ENCODE peak calls at places on chromosomes 1 and 21, in eight cellular contexts. J is heart left ventricle, M is right cardiac atrium, P is PC-9, C is AG04450, O is brain microvascular endothelial cell, B is psoas muscle, G is body of pancreas. D is an unnamed sample.

GRCh38 chr1:224339422-224340033 is 9.6 kb upstream of the NVL start:
- DNase-seq in G (no peak), B (no peak), O (no peak), C (no peak), P (no peak), J (no peak), M (no peak), D (no peak)

GRCh38 chr1:217067642-217068041 is 344.4 kb upstream of the ESRRG start:
- DNase-seq in O (no peak), G (no peak), C (no peak), B (no peak), J (no peak), P (no peak), M (no peak), D (no peak)

GRCh38 chr1:116498789-116499628 is 71.8 kb downstream of the CD58 start:
- DNase-seq in B (peak; percentile 60), C (no peak), O (peak; percentile 66), J (no peak), M (peak; percentile 71), P (peak; percentile 58), G (peak; percentile 66), D (peak; percentile 48)

GRCh38 chr1:184825571-184825970 is 70.9 kb upstream of the EDEM3 start:
- DNase-seq in M (no peak), O (no peak), J (no peak), C (no peak), P (no peak), G (no peak), B (no peak), D (no peak)

GRCh38 chr1:216904457-216904856 is 181.2 kb upstream of the ESRRG start:
- DNase-seq in O (no peak), G (no peak), C (no peak), J (no peak), M (no peak), P (no peak), B (no peak), D (no peak)

GRCh38 chr1:93980320-93980744 is 71.1 kb upstream of the GCLM start:
- DNase-seq in C (no peak), P (no peak), G (no peak), O (no peak), J (no peak), M (no peak), B (no peak), D (no peak)

GRCh38 chr1:29105822-29106221 is 17.9 kb downstream of the TMEM200B start:
- DNase-seq in M (no peak), O (peak; percentile 2), P (peak; percentile 68), G (no peak), B (no peak), C (no peak), J (no peak), D (no peak)

GRCh38 chr1:212981571-212982328 is 31.4 kb downstream of the VASH2 start:
- DNase-seq in B (peak; percentile 61), J (no peak), O (no peak), P (no peak), M (no peak), G (no peak), C (no peak), D (no peak)

GRCh38 chr1:65467536-65467935 is 47.1 kb downstream of the LEPR start:
- DNase-seq in M (no peak), G (peak; percentile 50), O (peak; percentile 63), B (no peak), J (no peak), P (peak; percentile 87), C (no peak), D (no peak)

GRCh38 chr21:24824209-24824608 is 783.1 kb downstream of the MRPL39 start:
- DNase-seq in B (no peak), G (no peak), P (no peak), O (no peak), C (no peak), M (no peak), J (no peak), D (no peak)

GRCh38 chr1:23459338-23459757 is 24.6 kb downstream of the ASAP3 start:
- DNase-seq in J (no peak), M (no peak), G (no peak), B (no peak), O (no peak), P (no peak), C (no peak), D (no peak)

GRCh38 chr1:55211456-55211855 is 3.7 kb downstream of the USP24 start:
- DNase-seq in C (no peak), O (no peak), M (no peak), P (no peak), J (no peak), G (no peak), B (no peak), D (no peak)

GRCh38 chr1:233127157-233127556 is 168.4 kb downstream of the PCNX2 start:
- DNase-seq in M (no peak), J (no peak), O (no peak), C (no peak), P (no peak), G (no peak), B (no peak), D (no peak)

GRCh38 chr1:8373547-8374270 is 55.8 kb downstream of the SLC45A1 start:
- DNase-seq in C (peak; percentile 69), P (no peak), G (peak; percentile 50), B (peak; percentile 87), J (no peak), O (peak; percentile 63), M (peak; percentile 88), D (peak; percentile 87)

GRCh38 chr1:197439708-197440107 is 171.7 kb downstream of the CRB1 start:
- DNase-seq in B (no peak), P (no peak), G (no peak), C (no peak), M (no peak), O (no peak), J (no peak), D (no peak)

GRCh38 chr1:97632075-97632474 is 288.8 kb downstream of the DPYD start:
- DNase-seq in J (no peak), P (no peak), G (no peak), B (no peak), M (no peak), C (peak; percentile 7), O (peak; percentile 57), D (no peak)

GRCh38 chr1:51861669-51862068 is 16.9 kb downstream of the NRDC start:
- DNase-seq in J (no peak), G (no peak), P (no peak), O (no peak), C (no peak), B (no peak), M (no peak), D (no peak)

GRCh38 chr1:64712049-64712448 is 32.8 kb upstream of the RAVER2 start:
- DNase-seq in J (no peak), P (no peak), O (no peak), G (no peak), C (no peak), B (no peak), M (no peak), D (no peak)

GRCh38 chr1:84061336-84061735 is 62.4 kb upstream of the TTLL7 start:
- DNase-seq in G (no peak), P (no peak), M (no peak), C (no peak), O (no peak), B (no peak), J (no peak), D (no peak)

GRCh38 chr1:923991-924618 is 382 bp downstream of the SAMD11 start:
- DNase-seq in J (no peak), P (no peak), B (no peak), M (no peak), O (no peak), C (no peak), G (no peak), D (no peak)
- H3K27me3 ChIP-seq in J (peaks cover 30% of the 10 kb centered on the region), P (peaks cover 34% of the 10 kb centered on the region), B (no peaks in the 10 kb centered on the region), M (no peaks in the 10 kb centered on the region), O (peaks cover 49% of the 10 kb centered on the region), C (peaks cover 7% of the 10 kb centered on the region), G (peaks cover 20% of the 10 kb centered on the region), D (peaks cover 92% of the 10 kb centered on the region)

GRCh38 chr1:37765937-37766664 is 1.2 kb upstream of the EPHA10 start:
- DNase-seq in J (no peak), M (no peak), P (no peak), B (no peak), O (no peak), G (no peak), C (no peak), D (no peak)
- H3K27me3 ChIP-seq in J (peaks cover 56% of the 10 kb centered on the region), M (no peaks in the 10 kb centered on the region), P (peaks cover 91% of the 10 kb centered on the region), B (peaks cover 2% of the 10 kb centered on the region), O (peaks cover 47% of the 10 kb centered on the region), G (peaks cover 32% of the 10 kb centered on the region), C (peaks cover 36% of the 10 kb centered on the region), D (peaks cover 65% of the 10 kb centered on the region)

GRCh38 chr1:22184892-22185612 is 42.2 kb upstream of the WNT4 start:
- DNase-seq in J (no peak), M (no peak), P (no peak), O (peak; percentile 4), G (peak; percentile 39), C (no peak), B (no peak), D (no peak)

GRCh38 chr1:22188436-22188835 is 45.5 kb upstream of the WNT4 start:
- DNase-seq in B (no peak), J (no peak), P (no peak), M (no peak), C (no peak), G (no peak), O (no peak), D (no peak)

GRCh38 chr1:22188914-22189313 is 46.0 kb upstream of the WNT4 start:
- DNase-seq in C (no peak), J (no peak), P (no peak), M (no peak), O (no peak), G (no peak), B (no peak), D (no peak)

GRCh38 chr1:22184454-22184853 is 41.6 kb upstream of the WNT4 start:
- DNase-seq in B (no peak), P (no peak), M (no peak), O (no peak), J (no peak), G (no peak), C (no peak), D (no peak)

DNA sequence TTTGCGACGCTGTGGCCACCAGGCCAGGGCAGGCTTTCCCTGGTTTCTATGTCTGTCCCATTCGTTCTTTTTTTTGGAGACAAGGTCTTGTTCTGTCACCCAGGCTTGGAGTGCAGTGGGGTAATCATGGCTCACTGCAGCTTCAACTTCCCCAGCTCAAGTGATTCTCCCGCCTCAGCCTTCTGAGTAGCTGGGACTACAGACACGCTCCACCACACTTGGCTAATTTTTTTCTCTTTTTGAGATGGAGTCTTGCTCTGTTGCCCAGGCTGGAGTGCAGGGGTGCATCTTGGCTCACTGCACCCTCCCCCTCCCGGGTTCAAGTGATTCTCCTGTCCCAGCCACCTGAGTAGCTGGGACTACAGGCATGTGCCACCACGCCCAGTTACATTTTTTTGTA is 43.4 kb upstream of the WNT4 start:
- DNase-seq in P (no peak), B (no peak), O (no peak), C (no peak), M (no peak), J (no peak), G (no peak), D (no peak)
- H3K27me3 ChIP-seq in P (no peaks in the 10 kb centered on the region), B (no peaks in the 10 kb centered on the region), O (peaks cover 6% of the 10 kb centered on the region), C (peaks cover 30% of the 10 kb centered on the region), M (no peaks in the 10 kb centered on the region), J (peaks cover 3% of the 10 kb centered on the region), G (no peaks in the 10 kb centered on the region), D (peaks cover 72% of the 10 kb centered on the region)

DNA sequence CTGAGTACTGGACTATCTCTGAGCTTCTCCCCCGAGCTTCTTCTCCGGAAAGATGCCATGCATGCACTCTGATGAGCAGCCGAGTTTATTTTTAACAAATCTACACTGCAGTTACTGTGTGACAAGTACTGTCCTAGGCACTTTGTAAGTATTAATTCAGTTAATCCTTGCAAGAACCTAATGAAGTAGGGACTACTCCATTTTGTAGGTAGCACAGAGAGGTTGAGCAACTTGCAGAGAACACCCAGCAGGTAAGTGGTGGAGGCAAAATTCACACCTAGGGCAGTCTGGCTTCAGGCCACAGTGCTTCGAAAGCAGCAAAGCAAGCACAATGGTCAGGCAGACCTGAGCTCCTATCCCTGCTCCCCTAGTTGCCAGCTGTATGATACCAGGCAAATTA is 3.8 kb upstream of the TAL1 start:
- DNase-seq in P (no peak), C (no peak), J (no peak), B (no peak), G (no peak), M (no peak), O (no peak), D (no peak)
- H3K27me3 ChIP-seq in P (peaks cover 7% of the 10 kb centered on the region), C (peaks cover 64% of the 10 kb centered on the region), J (peaks cover 26% of the 10 kb centered on the region), B (peaks cover 7% of the 10 kb centered on the region), G (peaks cover 25% of the 10 kb centered on the region), M (no peaks in the 10 kb centered on the region), O (peaks cover 32% of the 10 kb centered on the region), D (peaks cover 49% of the 10 kb centered on the region)

D was measured in heart right ventricle.